ENCODE peak calls at places on chromosomes 16 and 17, in five cellular contexts. M is adrenal gland, N is heart left ventricle, Z is esophagus squamous epithelium, K is skeletal muscle cell. C is an unnamed sample.

GRCh38 chr16:29290631-29291247 is 115.8 kb downstream of the NPIPB11 start:
- DNase-seq in M (peak), N (peak), Z (peak), K (peak), C (peak)

GRCh38 chr16:80027007-80027965 is 426.7 kb upstream of the MAF start:
- DNase-seq in M (peak), N (peak), Z (no peak), K (peak), C (peak)

GRCh38 chr17:73391331-73392265 is 79.8 kb upstream of the CDC42EP4 start:
- DNase-seq in M (no peak), N (no peak), Z (no peak), K (no peak), C (no peak)

GRCh38 chr17:75012320-75013076 is at the start of gene MRPL58:
- DNase-seq in M (peak), N (peak), Z (no peak), K (no peak), C (peak)

GRCh38 chr16:17768257-17768656 is 297.5 kb upstream of the XYLT1 start:
- DNase-seq in M (no peak), N (no peak), Z (no peak), K (peak), C (no peak)

GRCh38 chr16:1078579-1079021 is 6.1 kb downstream of the SSTR5 start:
- DNase-seq in M (peak), N (no peak), Z (no peak), K (peak), C (peak)

GRCh38 chr17:47999612-48000011 is 28.7 kb downstream of the CDK5RAP3 start:
- DNase-seq in M (no peak), N (no peak), Z (no peak), K (peak), C (no peak)

GRCh38 chr17:71921726-71922320 is 199.0 kb upstream of the SOX9 start:
- DNase-seq in M (no peak), N (no peak), Z (no peak), K (no peak), C (no peak)

GRCh38 chr17:44798352-44798751 is 31.7 kb downstream of the GJC1 start:
- DNase-seq in M (no peak), N (no peak), Z (no peak), K (no peak), C (no peak)
- H3K4me3 ChIP-seq in M (no peak), N (no peak), Z (no peak), K (no peak), C (no peak)

GRCh38 chr16:84593825-84594724 is 23.8 kb downstream of the COTL1 start:
- DNase-seq in M (no peak), N (no peak), Z (peak), K (no peak), C (no peak)
- H3K4me3 ChIP-seq in M (no peak), N (no peak), Z (peak), K (no peak), C (no peak)

DNA sequence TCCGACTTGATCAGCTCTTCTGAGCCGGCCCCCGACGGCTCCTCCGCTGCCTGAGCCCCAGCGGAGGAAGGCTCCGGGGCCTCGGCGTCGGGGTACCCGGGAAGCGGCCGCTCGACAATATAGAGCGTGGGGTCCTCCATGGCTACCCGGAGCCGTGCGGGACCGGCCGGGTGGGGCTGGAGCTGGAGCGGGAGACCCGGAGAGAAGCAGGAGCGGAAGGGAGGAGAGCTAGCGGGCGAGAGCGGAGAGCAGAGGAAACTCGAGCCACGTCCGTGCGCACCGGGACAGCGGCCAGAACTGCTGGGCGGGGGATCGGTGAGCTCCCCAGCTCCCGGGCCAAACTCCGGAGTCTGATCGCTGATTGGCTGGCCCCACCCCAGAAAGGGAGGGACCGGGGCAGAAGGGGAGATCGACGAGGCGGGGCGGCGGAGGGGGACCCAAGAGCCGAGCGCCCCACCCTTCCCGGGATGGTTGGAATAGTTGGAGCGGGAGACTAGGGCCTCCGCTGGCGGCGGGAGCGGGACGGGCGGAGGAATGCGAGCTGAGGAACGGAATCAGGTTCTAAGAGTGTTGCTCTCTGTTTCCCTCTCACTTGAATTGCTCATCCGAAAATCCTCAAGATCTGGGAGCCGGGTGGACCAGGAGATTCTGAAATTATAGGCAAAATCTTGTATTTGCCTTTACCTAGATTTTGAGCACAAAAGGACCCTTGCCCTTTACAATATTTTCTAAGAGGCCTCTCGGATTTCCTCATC is at the start of gene CAVIN1:
- DNase-seq in M (peak), N (peak), Z (peak), K (peak), C (peak)
- H3K4me3 ChIP-seq in M (peak), N (peak), Z (peak), K (peak), C (peak)

DNA sequence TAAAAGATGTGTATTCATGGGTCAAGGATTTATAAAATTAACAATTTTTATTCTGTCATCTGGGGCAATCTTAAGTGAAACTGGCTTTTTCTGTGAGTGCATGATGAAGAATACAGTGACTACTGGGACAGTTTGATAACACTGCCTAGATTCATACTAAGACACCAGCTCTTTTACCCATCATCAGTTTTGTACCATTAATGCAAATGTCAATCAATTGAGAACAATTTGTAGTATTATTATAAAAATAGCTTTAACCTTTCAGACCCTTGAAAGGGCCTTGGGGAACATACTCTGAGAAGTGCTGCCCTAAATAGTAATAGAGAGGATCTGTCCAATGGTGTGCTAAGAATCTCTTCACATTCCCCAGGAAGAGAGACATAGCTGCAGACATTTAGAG is 45.4 kb upstream of the PSMD11 start:
- DNase-seq in M (no peak), N (no peak), Z (no peak), K (no peak), C (no peak)
- H3K4me3 ChIP-seq in M (no peak), N (no peak), Z (no peak), K (no peak), C (no peak)

DNA sequence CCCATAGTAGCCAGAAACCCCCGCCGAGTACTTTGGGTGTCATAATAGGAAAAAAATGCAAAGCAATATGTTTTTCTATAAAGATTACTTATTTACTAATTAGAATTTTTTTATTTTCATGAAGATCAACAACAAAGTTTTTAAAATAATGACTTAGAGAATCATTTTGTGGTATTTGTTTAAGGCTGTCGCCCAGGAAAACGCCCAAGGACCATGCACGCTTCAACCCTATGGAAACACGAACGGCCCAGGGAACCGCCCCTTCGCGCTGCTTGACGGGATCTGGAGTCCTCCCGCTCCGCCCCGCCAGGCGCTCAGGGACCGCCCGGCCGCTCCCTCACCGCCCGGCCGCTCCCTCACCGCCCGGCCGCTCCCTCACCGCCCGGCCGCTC is 408 bp upstream of the KPNA2 start:
- DNase-seq in M (peak), N (peak), Z (peak), K (no peak), C (peak)
- H3K4me3 ChIP-seq in M (no peak), N (peak), Z (peak), K (peak), C (no peak)

GRCh38 chr16:88651276-88651988 is 579 bp upstream of the CYBA start:
- DNase-seq in M (peak), N (peak), Z (peak), K (no peak), C (peak)

GRCh38 chr16:88647178-88648070 is 3.4 kb downstream of the CYBA start:
- DNase-seq in M (no peak), N (no peak), Z (no peak), K (no peak), C (no peak)

GRCh38 chr16:88650749-88651275 is at the start of gene CYBA:
- DNase-seq in M (peak), N (peak), Z (no peak), K (no peak), C (peak)

GRCh38 chr16:88649924-88650748 is 717 bp downstream of the CYBA start:
- DNase-seq in M (peak), N (peak), Z (no peak), K (no peak), C (peak)

GRCh38 chr16:88649195-88649923 is 1.5 kb downstream of the CYBA start:
- DNase-seq in M (no peak), N (no peak), Z (no peak), K (no peak), C (no peak)
- H3K4me3 ChIP-seq in M (no peak), N (peak), Z (peak), K (no peak), C (no peak)

GRCh38 chr16:9816644-9817043 is 365.6 kb downstream of the GRIN2A start:
- DNase-seq in M (no peak), N (no peak), Z (no peak), K (no peak), C (no peak)
- H3K4me3 ChIP-seq in M (no peak), N (no peak), Z (no peak), K (no peak), C (no peak)

DNA sequence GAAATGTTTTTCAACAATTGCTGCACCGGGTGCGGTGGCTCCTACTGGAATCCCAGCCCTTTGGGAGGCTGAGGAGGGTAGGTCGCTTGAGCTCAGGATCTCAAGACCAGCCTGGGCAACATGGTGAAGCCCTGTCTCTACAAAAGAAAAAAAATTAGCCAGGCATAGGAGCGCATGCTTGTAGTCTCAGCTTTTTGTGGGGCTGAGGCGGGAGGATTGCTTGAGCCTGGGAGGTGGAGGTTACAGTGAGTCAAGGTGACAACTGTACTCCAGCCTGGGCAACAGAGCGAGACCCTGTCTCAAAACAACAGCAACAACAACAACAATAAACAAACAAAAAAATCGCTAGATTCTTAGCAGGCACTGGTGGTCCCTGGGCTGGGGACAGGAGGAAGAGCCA is 28.5 kb downstream of the IL21R start:
- DNase-seq in M (no peak), N (no peak), Z (no peak), K (no peak), C (no peak)
- H3K4me3 ChIP-seq in M (no peak), N (no peak), Z (no peak), K (no peak), C (no peak)

GRCh38 chr16:24977673-24978065 is 37.5 kb downstream of the ARHGAP17 start:
- DNase-seq in M (no peak), N (no peak), Z (no peak), K (peak), C (no peak)
- H3K4me3 ChIP-seq in M (no peak), N (no peak), Z (no peak), K (no peak), C (no peak)

DNA sequence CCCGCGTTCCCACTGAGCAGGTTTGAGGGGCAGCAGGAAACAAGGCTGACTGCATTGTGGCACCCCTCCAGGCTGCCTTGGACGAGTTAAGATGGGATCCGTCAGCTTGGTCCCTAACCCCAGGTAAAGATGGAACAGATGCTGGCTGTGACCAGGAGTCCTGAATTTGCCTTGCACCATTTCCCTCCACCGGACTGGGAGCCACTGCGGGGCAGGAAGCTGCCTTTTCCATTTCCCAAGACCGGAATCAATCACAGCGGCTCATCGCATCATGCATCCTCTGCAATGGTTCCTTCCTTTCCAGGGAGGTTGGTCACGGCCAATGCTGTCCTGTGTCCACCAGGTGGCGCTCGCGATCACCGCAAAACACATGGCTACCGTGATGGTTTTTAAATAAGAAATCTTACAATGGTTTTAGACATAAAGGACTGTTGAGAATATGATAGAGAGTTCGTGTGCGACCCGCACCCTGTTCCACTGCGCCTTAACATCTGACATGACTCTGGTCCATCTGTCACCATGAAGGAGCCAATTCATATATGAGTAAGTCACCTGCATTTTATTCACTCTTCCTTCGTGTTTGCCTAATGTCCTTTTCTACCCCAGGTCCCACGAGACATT is 6.8 kb upstream of the MEAK7 start:
- DNase-seq in M (peak), N (peak), Z (no peak), K (peak), C (peak)
- H3K4me3 ChIP-seq in M (no peak), N (no peak), Z (no peak), K (peak), C (no peak)